ENCODE peak calls at places on chromosomes 3 and 15, in five cellular contexts. H is sigmoid colon, E is fibroblast of villous mesenchyme, A is AG04450, C is GM12865. Z is an unnamed sample.

GRCh38 chr3:73206006-73206405 is 144.5 kb downstream of the EBLN2 start:
- DNase-seq in H (no peak), E (no peak), A (no peak), C (no peak), Z (no peak)

GRCh38 chr3:170418422-170419300 is at the start of gene CLDN11:
- DNase-seq in H (peak), E (peak), A (peak), C (no peak), Z (no peak)

GRCh38 chr3:99837715-99838114 is 20.1 kb downstream of the CMSS1 start:
- DNase-seq in H (no peak), E (no peak), A (no peak), C (no peak), Z (no peak)

GRCh38 chr3:16831846-16832245 is 52.9 kb upstream of the PLCL2 start:
- DNase-seq in H (no peak), E (no peak), A (no peak), C (no peak), Z (no peak)

GRCh38 chr3:127787966-127788365 is 34.3 kb downstream of the MGLL start:
- DNase-seq in H (no peak), E (no peak), A (no peak), C (no peak), Z (no peak)

GRCh38 chr15:26197719-26198118 is 334.6 kb upstream of the ATP10A start:
- DNase-seq in H (no peak), E (no peak), A (no peak), C (no peak), Z (no peak)

GRCh38 chr3:65785065-65785645 is 253.6 kb downstream of the MAGI1 start:
- DNase-seq in H (no peak), E (peak), A (peak), C (peak), Z (peak)

GRCh38 chr15:35713733-35714132 is 167.8 kb upstream of the DPH6 start:
- DNase-seq in H (no peak), E (peak), A (no peak), C (no peak), Z (peak)

GRCh38 chr3:193732391-193732790 is 139.4 kb downstream of the OPA1 start:
- DNase-seq in H (no peak), E (no peak), A (peak), C (no peak), Z (peak)

GRCh38 chr3:148796799-148797198 is 30.8 kb upstream of the CPB1 start:
- DNase-seq in H (no peak), E (no peak), A (no peak), C (no peak), Z (no peak)

GRCh38 chr3:33722626-33723370 is 4.7 kb upstream of the CLASP2 start:
- DNase-seq in H (no peak), E (peak), A (no peak), C (no peak), Z (peak)

GRCh38 chr15:96037584-96037983 is 292.9 kb upstream of the NR2F2 start:
- DNase-seq in H (no peak), E (peak), A (peak), C (peak), Z (no peak)

GRCh38 chr15:69755571-69756310 is 303.1 kb downstream of the RPLP1 start:
- DNase-seq in H (no peak), E (no peak), A (no peak), C (peak), Z (peak)

GRCh38 chr3:33994568-33994967 is 196.1 kb downstream of the PDCD6IP start:
- DNase-seq in H (no peak), E (no peak), A (no peak), C (no peak), Z (no peak)

GRCh38 chr15:82580713-82581112 is 40.5 kb upstream of the RPS17 start:
- DNase-seq in H (no peak), E (no peak), A (no peak), C (no peak), Z (no peak)

GRCh38 chr3:70824785-70825184 is 512.3 kb upstream of the MDFIC2 start:
- DNase-seq in H (no peak), E (peak), A (peak), C (no peak), Z (peak)

GRCh38 chr3:184679056-184679502 is 32.8 kb downstream of the MAGEF1 start:
- DNase-seq in H (peak), E (no peak), A (no peak), C (no peak), Z (no peak)

GRCh38 chr3:53182759-53183355 is 21.8 kb downstream of the PRKCD start:
- DNase-seq in H (no peak), E (no peak), A (no peak), C (no peak), Z (no peak)

GRCh38 chr3:33032937-33033336 is 64.0 kb downstream of the GLB1 start:
- DNase-seq in H (no peak), E (no peak), A (no peak), C (no peak), Z (no peak)

GRCh38 chr3:16516695-16517481 is 3.4 kb upstream of the RFTN1 start:
- DNase-seq in H (no peak), E (peak), A (peak), C (peak), Z (peak)

GRCh38 chr15:81091889-81092558 is 42.0 kb upstream of the CFAP161 start:
- DNase-seq in H (no peak), E (peak), A (peak), C (no peak), Z (peak)

GRCh38 chr15:61155741-61156700 is 73.1 kb downstream of the RORA start:
- DNase-seq in H (peak), E (peak), A (no peak), C (no peak), Z (peak)
- TF ChIP-seq CTCF in H (no peak), E (no peak), A (peak), C (no peak), Z (no peak)

DNA sequence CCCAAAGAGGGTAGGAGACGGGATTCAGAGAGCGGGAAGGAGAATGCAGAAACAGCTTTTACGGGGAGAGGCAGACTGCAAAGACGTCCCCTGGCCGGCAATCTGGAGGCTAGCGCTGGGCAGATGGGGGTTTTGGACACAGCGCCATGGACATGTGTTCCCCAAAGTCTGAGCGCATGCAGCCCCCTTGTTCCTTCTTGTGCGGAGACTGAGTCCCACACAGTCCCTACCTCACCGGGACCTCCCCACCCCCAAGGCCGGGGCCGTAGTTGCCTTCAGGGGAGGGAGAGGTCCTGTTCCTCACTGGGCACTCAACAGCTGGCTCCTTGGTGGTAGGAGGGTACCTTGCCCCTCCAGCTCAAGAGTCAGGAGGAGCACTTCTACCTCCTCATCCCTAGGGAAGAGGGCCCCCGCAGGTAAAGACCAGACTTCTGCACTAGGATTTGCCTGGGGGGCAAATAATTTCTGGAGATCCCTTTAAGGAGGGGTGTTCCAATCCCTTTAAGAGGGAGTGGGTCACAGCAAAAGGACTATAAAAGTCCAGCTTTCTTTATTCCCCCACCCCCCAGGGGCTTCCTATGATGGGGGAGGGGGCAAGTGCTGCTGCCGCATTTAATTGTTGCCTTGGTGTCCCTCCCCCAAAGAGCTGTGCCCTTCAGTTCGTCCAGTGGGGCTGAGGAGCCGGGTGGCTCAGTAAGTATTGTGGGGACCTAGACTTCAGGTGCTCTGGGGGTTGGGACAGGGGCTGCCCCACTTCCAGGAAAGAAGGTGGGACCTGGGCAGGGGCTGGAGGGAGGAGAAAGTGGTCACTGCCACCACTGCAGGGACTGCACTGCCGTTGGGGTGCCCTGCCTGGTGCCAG is 3.6 kb upstream of the BAHD1 start:
- DNase-seq in H (no peak), E (no peak), A (no peak), C (no peak), Z (no peak)
- H3K4me3 ChIP-seq in H (peak), E (peak), A (peak), C (no peak), Z (peak)

DNA sequence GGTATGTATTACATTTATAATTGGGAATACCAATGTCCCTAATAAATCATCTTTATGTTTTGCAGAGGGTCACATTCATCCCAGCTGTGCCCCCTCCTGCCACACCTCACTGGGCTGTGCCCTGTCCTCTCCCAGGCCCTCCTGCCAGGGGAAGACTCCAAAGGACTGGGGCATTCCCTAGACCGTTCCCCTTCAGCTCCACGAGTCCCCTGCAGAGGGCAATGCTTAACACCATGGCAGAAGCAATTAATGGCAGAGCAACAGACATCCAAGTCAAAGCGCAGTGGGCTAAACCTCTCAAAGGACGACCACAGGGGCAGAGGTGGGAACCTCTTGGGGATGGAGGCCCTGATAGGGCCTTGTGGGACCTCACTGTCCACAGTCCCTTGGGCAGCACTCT is 71.3 kb upstream of the SEC13 start:
- DNase-seq in H (no peak), E (no peak), A (no peak), C (no peak), Z (no peak)
- TF ChIP-seq CTCF in H (no peak), E (peak), A (peak), C (no peak), Z (no peak)

GRCh38 chr3:188683032-188683491 is 488.7 kb upstream of the TPRG1 start:
- DNase-seq in H (no peak), E (peak), A (peak), C (peak), Z (peak)

GRCh38 chr3:188685789-188686188 is 486.0 kb upstream of the TPRG1 start:
- DNase-seq in H (no peak), E (no peak), A (no peak), C (no peak), Z (no peak)

GRCh38 chr3:188682316-188682715 is 489.5 kb upstream of the TPRG1 start:
- DNase-seq in H (no peak), E (no peak), A (no peak), C (no peak), Z (no peak)

GRCh38 chr3:188680189-188680588 is 491.6 kb upstream of the TPRG1 start:
- DNase-seq in H (no peak), E (no peak), A (no peak), C (no peak), Z (peak)
- H3K4me3 ChIP-seq in H (no peak), E (no peak), A (no peak), C (no peak), Z (no peak)

GRCh38 chr15:45111390-45112142 is 2.4 kb downstream of the DUOX2 start:
- DNase-seq in H (no peak), E (no peak), A (no peak), C (no peak), Z (no peak)
- TF ChIP-seq CTCF in H (no peak), E (no peak), A (no peak), C (no peak), Z (no peak)

GRCh38 chr15:101014276-101014675 is 95.1 kb downstream of the LRRK1 start:
- DNase-seq in H (no peak), E (no peak), A (no peak), C (no peak), Z (no peak)
- H3K4me3 ChIP-seq in H (no peak), E (no peak), A (no peak), C (no peak), Z (no peak)

GRCh38 chr3:12483872-12484197 is 445 bp upstream of the TSEN2 start:
- DNase-seq in H (no peak), E (no peak), A (no peak), C (no peak), Z (no peak)

GRCh38 chr3:12486001-12486400 is 1.7 kb downstream of the TSEN2 start:
- DNase-seq in H (no peak), E (no peak), A (no peak), C (no peak), Z (no peak)

GRCh38 chr3:12484983-12485327 is 675 bp downstream of the TSEN2 start:
- DNase-seq in H (no peak), E (no peak), A (no peak), C (no peak), Z (no peak)

GRCh38 chr3:12483364-12483763 is 916 bp upstream of the TSEN2 start:
- DNase-seq in H (no peak), E (no peak), A (no peak), C (no peak), Z (peak)

GRCh38 chr3:12484198-12484982 is at the start of gene TSEN2:
- DNase-seq in H (peak), E (peak), A (peak), C (peak), Z (peak)
- TF ChIP-seq CTCF in H (no peak), E (peak), A (peak), C (no peak), Z (peak)

Z was measured in fibroblast of pulmonary artery.